ENCODE peak calls at places on chromosomes 1 and 21, in ten cellular contexts. I is spleen; Z is fibroblast of lung; J is right cardiac atrium; S is iPS DF 6.9; H is left ventricle myocardium inferior; R is vagina; T is tibial nerve; N is CD4-positive, CD25-positive, alpha-beta regulatory T cell; M is cardiac muscle cell. Q is an unnamed sample.

GRCh38 chr21:37827878-37828277 is 88.4 kb downstream of the KCNJ6 start:
- DNase-seq in Z (no peak), S (no peak), T (no peak), J (no peak), I (no peak), R (no peak), N (no peak), M (no peak), H (no peak), Q (no peak)

GRCh38 chr1:217026506-217026905 is 303.3 kb upstream of the ESRRG start:
- DNase-seq in R (no peak), J (no peak), Z (no peak), M (no peak), I (no peak), H (no peak), N (no peak), S (no peak), T (no peak), Q (no peak)

GRCh38 chr1:209937996-209938959 is at the start of gene SYT14:
- DNase-seq in J (peak; percentile 38), N (no peak), I (no peak), M (peak; percentile 72), H (no peak), T (no peak), Z (peak; percentile 33), S (no peak), R (no peak), Q (no peak)

GRCh38 chr21:31198575-31198974 is 145.5 kb downstream of the TIAM1 start:
- DNase-seq in I (no peak), T (no peak), H (no peak), J (no peak), N (no peak), R (no peak), Z (peak; percentile 79), M (peak; percentile 75), S (no peak), Q (no peak)

GRCh38 chr1:68339505-68339904 is 107.2 kb upstream of the WLS start:
- DNase-seq in H (no peak), N (no peak), S (no peak), Z (peak; percentile 84), R (no peak), T (no peak), J (no peak), M (peak; percentile 78), I (no peak), Q (no peak)

GRCh38 chr1:17615157-17615556 is 75.7 kb downstream of the ARHGEF10L start:
- DNase-seq in J (peak; percentile 69), T (no peak), H (no peak), I (no peak), N (no peak), M (no peak), Z (no peak), R (no peak), S (no peak), Q (no peak)

GRCh38 chr1:40848530-40849189 is 13.5 kb downstream of the CITED4 start:
- DNase-seq in Z (peak; percentile 69), M (peak; percentile 75), R (no peak), H (peak; percentile 61), T (peak; percentile 24), J (peak; percentile 70), S (peak; percentile 68), N (no peak), I (peak; percentile 71), Q (peak; percentile 77)

GRCh38 chr1:24149854-24150227 is 6.9 kb upstream of the IL22RA1 start:
- DNase-seq in H (no peak), T (no peak), N (no peak), R (no peak), S (no peak), Z (peak; percentile 47), J (peak; percentile 65), I (no peak), M (peak; percentile 50), Q (no peak)

GRCh38 chr1:107183011-107183410 is 42.2 kb downstream of the NTNG1 start:
- DNase-seq in Z (no peak), R (no peak), M (no peak), H (no peak), J (no peak), S (no peak), I (no peak), N (no peak), T (no peak), Q (no peak)

DNA sequence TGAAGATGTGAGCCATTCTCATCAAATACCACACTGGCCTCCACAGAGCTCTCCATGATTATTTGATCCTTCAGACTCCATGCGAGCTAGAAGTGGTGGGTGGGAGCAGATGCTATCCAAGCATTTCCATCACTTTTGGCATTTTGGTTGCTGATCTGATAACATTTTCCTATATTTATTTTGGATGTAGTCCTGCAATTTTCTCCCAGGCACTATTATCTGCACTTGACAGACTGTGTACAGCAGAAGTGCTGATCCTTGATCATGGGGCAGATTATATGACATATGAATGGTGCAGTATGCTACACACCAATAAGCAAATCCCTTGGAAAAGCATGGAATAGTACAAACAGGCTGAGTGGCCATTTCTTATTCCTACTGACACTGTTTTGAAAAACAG is 167.6 kb upstream of the LRRC7 start:
- DNase-seq in S (no peak), H (no peak), I (no peak), N (no peak), R (no peak), M (no peak), T (no peak), J (no peak), Z (no peak), Q (no peak)
- H3K4me1 ChIP-seq in S (peaks cover 2% of the 10 kb centered on the region), H (no peaks in the 10 kb centered on the region), I (no peaks in the 10 kb centered on the region), N (no peaks in the 10 kb centered on the region), R (no peaks in the 10 kb centered on the region), M (no peaks in the 10 kb centered on the region), T (no peaks in the 10 kb centered on the region), J (no peaks in the 10 kb centered on the region), Z (no peaks in the 10 kb centered on the region), Q (no peaks in the 10 kb centered on the region)

GRCh38 chr1:198741744-198742143 is 102.9 kb downstream of the PTPRC start:
- DNase-seq in S (no peak), R (no peak), Z (peak; percentile 19), H (no peak), N (no peak), J (no peak), I (no peak), T (no peak), M (peak; percentile 4), Q (no peak)
- H3K27ac ChIP-seq in S (no peak overlapping the region), R (no peak overlapping the region), Z (no peak overlapping the region), H (no peak overlapping the region), N (no peak overlapping the region), J (no peak overlapping the region), I (no peak overlapping the region), T (no peak overlapping the region), M (no peak overlapping the region), Q (no peak overlapping the region)

DNA sequence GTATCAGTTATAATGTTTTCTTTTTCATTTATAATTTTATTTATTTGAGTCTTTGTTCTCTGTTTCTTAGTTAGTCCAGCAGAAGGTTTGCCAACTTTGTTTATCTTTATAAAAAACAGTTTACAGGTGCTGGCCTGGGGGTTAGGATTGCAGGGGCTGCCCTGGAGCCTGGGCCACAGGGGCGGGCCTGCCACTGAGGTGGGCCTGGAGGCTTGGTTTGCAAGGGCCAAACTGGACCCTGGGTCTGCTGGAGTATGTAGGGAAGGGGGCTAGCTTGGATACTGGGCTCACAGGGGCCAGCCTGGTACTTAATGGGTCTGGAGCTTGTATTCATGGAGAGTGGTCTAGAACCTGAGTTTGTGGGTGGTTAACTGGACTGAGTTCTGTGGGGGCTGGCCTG is 789.9 kb upstream of the ADGRL4 start:
- DNase-seq in R (no peak), J (no peak), N (no peak), T (no peak), M (no peak), Z (no peak), I (no peak), S (no peak), H (no peak), Q (peak; percentile 21)
- H3K4me1 ChIP-seq in R (no peaks in the 10 kb centered on the region), J (no peaks in the 10 kb centered on the region), N (no peaks in the 10 kb centered on the region), T (peaks cover 9% of the 10 kb centered on the region), M (peaks cover 3% of the 10 kb centered on the region), Z (no peaks in the 10 kb centered on the region), I (no peaks in the 10 kb centered on the region), S (no peaks in the 10 kb centered on the region), H (no peaks in the 10 kb centered on the region), Q (no peaks in the 10 kb centered on the region)

GRCh38 chr1:11981378-11982009 is 1.2 kb downstream of the MFN2 start:
- DNase-seq in I (no peak), R (no peak), M (no peak), Z (no peak), H (no peak), J (no peak), T (no peak), S (no peak), N (no peak), Q (no peak)

GRCh38 chr1:11985851-11986250 is 5.6 kb downstream of the MFN2 start:
- DNase-seq in Z (peak; percentile 6), T (no peak), S (no peak), J (no peak), M (peak; percentile 12), I (no peak), N (no peak), R (no peak), H (no peak), Q (no peak)

GRCh38 chr1:11982010-11982392 is 1.8 kb downstream of the MFN2 start:
- DNase-seq in I (no peak), H (no peak), N (no peak), S (no peak), T (no peak), M (no peak), J (no peak), Z (peak; percentile 33), R (no peak), Q (no peak)

GRCh38 chr1:11984121-11984520 is 3.9 kb downstream of the MFN2 start:
- DNase-seq in M (no peak), I (no peak), N (no peak), J (no peak), Z (no peak), R (no peak), T (no peak), S (no peak), H (no peak), Q (no peak)

DNA sequence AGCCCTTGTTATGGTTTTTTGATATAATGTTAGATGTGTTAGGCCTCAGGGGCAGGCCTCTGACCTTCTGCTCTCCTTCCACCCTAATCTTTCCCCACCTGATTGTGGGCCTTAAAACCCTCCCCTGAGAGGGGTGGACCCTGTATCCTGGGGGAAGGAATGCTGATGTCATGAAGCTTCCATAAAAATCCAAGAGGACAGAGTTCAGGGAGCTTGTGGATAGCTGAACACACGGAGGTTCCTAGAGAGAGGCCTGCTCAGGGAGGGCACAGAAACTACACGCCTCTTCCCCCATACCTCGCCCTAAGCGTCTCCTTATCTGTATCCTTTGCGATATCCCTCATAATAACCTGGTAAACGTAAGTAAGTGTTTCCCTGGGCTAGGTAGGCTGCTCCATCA is 4.3 kb downstream of the MFN2 start:
- DNase-seq in J (no peak), R (no peak), H (no peak), N (no peak), M (no peak), S (no peak), Z (no peak), I (no peak), T (no peak), Q (no peak)
- H3K27ac ChIP-seq in J (peak overlapping the region; percentile 86), R (no peak overlapping the region), H (peak overlapping the region; percentile 97), N (no peak overlapping the region), M (no peak overlapping the region), S (no peak overlapping the region), Z (no peak overlapping the region), I (peak overlapping the region; percentile 90), T (no peak overlapping the region), Q (no peak overlapping the region)

DNA sequence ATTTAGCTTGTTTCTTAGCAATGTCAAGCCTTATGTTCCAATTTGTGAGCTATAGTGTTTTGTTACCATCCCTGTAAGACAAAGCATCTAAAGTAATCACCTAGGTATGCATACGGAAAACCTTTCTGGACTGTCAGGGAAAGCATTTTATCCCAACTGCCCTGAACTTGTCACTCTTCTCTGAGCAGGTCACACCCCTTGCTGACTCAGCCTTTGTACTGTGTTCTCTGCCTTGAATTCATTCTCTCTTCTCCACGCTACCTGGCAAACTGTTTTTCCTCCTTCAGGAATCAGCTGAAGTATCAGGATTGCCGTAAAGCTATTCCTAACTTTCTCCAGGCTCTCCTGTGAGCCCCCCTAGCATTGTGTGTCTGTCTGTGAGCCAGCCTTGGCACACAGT is 54.2 kb downstream of the PBX1 start:
- DNase-seq in M (no peak), R (no peak), J (no peak), T (no peak), I (no peak), S (no peak), N (no peak), Z (peak; percentile 35), H (no peak), Q (no peak)
- H3K4me1 ChIP-seq in M (peaks cover 45% of the 10 kb centered on the region), R (peaks cover 100% of the 10 kb centered on the region), J (peaks cover 23% of the 10 kb centered on the region), T (peaks cover 71% of the 10 kb centered on the region), I (no peaks in the 10 kb centered on the region), S (peaks cover 19% of the 10 kb centered on the region), N (no peaks in the 10 kb centered on the region), Z (peaks cover 9% of the 10 kb centered on the region), H (peaks cover 94% of the 10 kb centered on the region), Q (peaks cover 15% of the 10 kb centered on the region)